ENCODE peak calls at places on chromosome 15, in six cellular contexts. One of them, this sample, is unnamed.

GRCh38 chr15:40343512-40343911 is 2.8 kb upstream of the CCDC9B start:
- DNase-seq in lower leg skin: no peak
- DNase-seq in adrenal gland: peak
- DNase-seq in GM12864: no peak
- DNase-seq in foreskin fibroblast: peak
- DNase-seq in WTC11: no peak
- DNase-seq in this sample: no peak

GRCh38 chr15:96207377-96208006 is 123.0 kb upstream of the NR2F2 start:
- DNase-seq in WTC11: no peak
- DNase-seq in foreskin fibroblast: no peak
- DNase-seq in GM12864: no peak
- DNase-seq in adrenal gland: no peak
- DNase-seq in lower leg skin: no peak
- DNase-seq in this sample: no peak

GRCh38 chr15:57694264-57694663 is 12.2 kb upstream of the POLR2M start:
- DNase-seq in adrenal gland: no peak
- DNase-seq in lower leg skin: no peak
- DNase-seq in foreskin fibroblast: peak
- DNase-seq in GM12864: no peak
- DNase-seq in WTC11: no peak
- DNase-seq in this sample: no peak

GRCh38 chr15:98703291-98703690 is 55.0 kb downstream of the IGF1R start:
- DNase-seq in foreskin fibroblast: no peak
- DNase-seq in adrenal gland: no peak
- DNase-seq in GM12864: no peak
- DNase-seq in lower leg skin: no peak
- DNase-seq in WTC11: no peak
- DNase-seq in this sample: no peak

GRCh38 chr15:72375846-72376581 is at the start of gene HEXA:
- DNase-seq in foreskin fibroblast: peak
- DNase-seq in lower leg skin: peak
- DNase-seq in adrenal gland: peak
- DNase-seq in WTC11: peak
- DNase-seq in GM12864: peak
- DNase-seq in this sample: peak

GRCh38 chr15:67544475-67544874 is 2.0 kb downstream of the MAP2K5 start:
- DNase-seq in adrenal gland: no peak
- DNase-seq in lower leg skin: no peak
- DNase-seq in foreskin fibroblast: no peak
- DNase-seq in GM12864: no peak
- DNase-seq in WTC11: no peak
- DNase-seq in this sample: no peak

GRCh38 chr15:43268111-43269105 is 1.7 kb upstream of the TGM5 start:
- DNase-seq in WTC11: peak
- DNase-seq in adrenal gland: peak
- DNase-seq in lower leg skin: no peak
- DNase-seq in foreskin fibroblast: no peak
- DNase-seq in GM12864: no peak
- DNase-seq in this sample: peak

GRCh38 chr15:52080031-52080430 is 32.5 kb downstream of the BCL2L10 start:
- DNase-seq in GM12864: no peak
- DNase-seq in lower leg skin: no peak
- DNase-seq in adrenal gland: no peak
- DNase-seq in foreskin fibroblast: no peak
- DNase-seq in WTC11: no peak
- DNase-seq in this sample: no peak

GRCh38 chr15:99105516-99106341 is 849 bp downstream of the SYNM start:
- DNase-seq in WTC11: peak
- DNase-seq in GM12864: no peak
- DNase-seq in lower leg skin: no peak
- DNase-seq in adrenal gland: peak
- DNase-seq in foreskin fibroblast: peak
- DNase-seq in this sample: no peak

GRCh38 chr15:87287156-87287555 is 969.4 kb downstream of the NTRK3 start:
- DNase-seq in adrenal gland: no peak
- DNase-seq in foreskin fibroblast: peak
- DNase-seq in GM12864: no peak
- DNase-seq in WTC11: no peak
- DNase-seq in lower leg skin: no peak
- DNase-seq in this sample: peak

GRCh38 chr15:98549003-98549402 is 99.3 kb upstream of the IGF1R start:
- DNase-seq in lower leg skin: no peak
- DNase-seq in GM12864: no peak
- DNase-seq in adrenal gland: no peak
- DNase-seq in foreskin fibroblast: no peak
- DNase-seq in WTC11: no peak
- DNase-seq in this sample: no peak

GRCh38 chr15:51286816-51287215 is 51.6 kb downstream of the CYP19A1 start:
- DNase-seq in WTC11: no peak
- DNase-seq in foreskin fibroblast: no peak
- DNase-seq in adrenal gland: no peak
- DNase-seq in lower leg skin: no peak
- DNase-seq in GM12864: no peak
- DNase-seq in this sample: no peak

GRCh38 chr15:27706300-27706699 is 392.8 kb downstream of the OCA2 start:
- DNase-seq in adrenal gland: no peak
- DNase-seq in foreskin fibroblast: no peak
- DNase-seq in GM12864: no peak
- DNase-seq in WTC11: no peak
- DNase-seq in lower leg skin: no peak
- DNase-seq in this sample: no peak

GRCh38 chr15:39834256-39834655 is 51.6 kb upstream of the FSIP1 start:
- DNase-seq in WTC11: no peak
- DNase-seq in adrenal gland: no peak
- DNase-seq in lower leg skin: no peak
- DNase-seq in foreskin fibroblast: peak
- DNase-seq in GM12864: no peak
- DNase-seq in this sample: no peak

GRCh38 chr15:68258684-68259083 is 18.9 kb upstream of the FEM1B start:
- DNase-seq in foreskin fibroblast: no peak
- DNase-seq in WTC11: no peak
- DNase-seq in lower leg skin: peak
- DNase-seq in adrenal gland: no peak
- DNase-seq in GM12864: no peak
- DNase-seq in this sample: no peak

GRCh38 chr15:99507016-99507731 is 58.6 kb upstream of the MEF2A start:
- DNase-seq in WTC11: no peak
- DNase-seq in adrenal gland: peak
- DNase-seq in foreskin fibroblast: peak
- DNase-seq in GM12864: no peak
- DNase-seq in lower leg skin: no peak
- DNase-seq in this sample: peak

GRCh38 chr15:81277851-81278250 is 46.1 kb downstream of the STARD5 start:
- DNase-seq in adrenal gland: no peak
- DNase-seq in foreskin fibroblast: no peak
- DNase-seq in GM12864: no peak
- DNase-seq in WTC11: no peak
- DNase-seq in lower leg skin: no peak
- DNase-seq in this sample: no peak

GRCh38 chr15:64749999-64750657 is 25.3 kb downstream of the RBPMS2 start:
- DNase-seq in foreskin fibroblast: peak
- DNase-seq in WTC11: peak
- DNase-seq in lower leg skin: no peak
- DNase-seq in adrenal gland: no peak
- DNase-seq in GM12864: no peak
- DNase-seq in this sample: no peak

GRCh38 chr15:31483053-31483923 is 156.7 kb downstream of the KLF13 start:
- DNase-seq in adrenal gland: peak
- DNase-seq in GM12864: no peak
- DNase-seq in foreskin fibroblast: no peak
- DNase-seq in WTC11: peak
- DNase-seq in lower leg skin: no peak
- DNase-seq in this sample: no peak

GRCh38 chr15:43901485-43901884 is 74.7 kb downstream of the WDR76 start:
- DNase-seq in GM12864: no peak
- DNase-seq in adrenal gland: no peak
- DNase-seq in foreskin fibroblast: peak
- DNase-seq in WTC11: no peak
- DNase-seq in lower leg skin: no peak
- DNase-seq in this sample: no peak

GRCh38 chr15:51267047-51267713 is 71.2 kb downstream of the CYP19A1 start:
- DNase-seq in adrenal gland: no peak
- DNase-seq in GM12864: no peak
- DNase-seq in lower leg skin: no peak
- DNase-seq in WTC11: peak
- DNase-seq in foreskin fibroblast: no peak
- DNase-seq in this sample: no peak

GRCh38 chr15:63600646-63601025 is 3.4 kb downstream of the FBXL22 start:
- DNase-seq in lower leg skin: peak
- DNase-seq in adrenal gland: peak
- DNase-seq in GM12864: peak
- DNase-seq in foreskin fibroblast: peak
- DNase-seq in WTC11: peak
- DNase-seq in this sample: peak
- TF ChIP-seq CTCF in lower leg skin: no peak
- TF ChIP-seq CTCF in adrenal gland: no peak
- TF ChIP-seq CTCF in GM12864: no peak
- TF ChIP-seq CTCF in foreskin fibroblast: no peak
- TF ChIP-seq CTCF in WTC11: no peak
- TF ChIP-seq CTCF in this sample: no peak

GRCh38 chr15:77984446-77984861 is 93.1 kb downstream of the TBC1D2B start:
- DNase-seq in adrenal gland: peak
- DNase-seq in GM12864: no peak
- DNase-seq in lower leg skin: no peak
- DNase-seq in WTC11: no peak
- DNase-seq in foreskin fibroblast: no peak
- DNase-seq in this sample: no peak

GRCh38 chr15:77983708-77984445 is 93.6 kb downstream of the TBC1D2B start:
- DNase-seq in GM12864: no peak
- DNase-seq in foreskin fibroblast: no peak
- DNase-seq in adrenal gland: peak
- DNase-seq in lower leg skin: no peak
- DNase-seq in WTC11: no peak
- DNase-seq in this sample: no peak

GRCh38 chr15:77982127-77982490 is 95.4 kb downstream of the TBC1D2B start:
- DNase-seq in foreskin fibroblast: no peak
- DNase-seq in adrenal gland: peak
- DNase-seq in GM12864: no peak
- DNase-seq in lower leg skin: no peak
- DNase-seq in WTC11: no peak
- DNase-seq in this sample: no peak

GRCh38 chr15:77981281-77982126 is 96.0 kb downstream of the TBC1D2B start:
- DNase-seq in lower leg skin: no peak
- DNase-seq in WTC11: no peak
- DNase-seq in GM12864: no peak
- DNase-seq in foreskin fibroblast: no peak
- DNase-seq in adrenal gland: peak
- DNase-seq in this sample: no peak

GRCh38 chr15:77983091-77983707 is 94.3 kb downstream of the TBC1D2B start:
- DNase-seq in adrenal gland: peak
- DNase-seq in lower leg skin: no peak
- DNase-seq in GM12864: no peak
- DNase-seq in WTC11: no peak
- DNase-seq in foreskin fibroblast: no peak
- DNase-seq in this sample: no peak
- TF ChIP-seq CTCF in adrenal gland: no peak
- TF ChIP-seq CTCF in lower leg skin: no peak
- TF ChIP-seq CTCF in GM12864: no peak
- TF ChIP-seq CTCF in WTC11: no peak
- TF ChIP-seq CTCF in foreskin fibroblast: no peak
- TF ChIP-seq CTCF in this sample: no peak

DNA sequence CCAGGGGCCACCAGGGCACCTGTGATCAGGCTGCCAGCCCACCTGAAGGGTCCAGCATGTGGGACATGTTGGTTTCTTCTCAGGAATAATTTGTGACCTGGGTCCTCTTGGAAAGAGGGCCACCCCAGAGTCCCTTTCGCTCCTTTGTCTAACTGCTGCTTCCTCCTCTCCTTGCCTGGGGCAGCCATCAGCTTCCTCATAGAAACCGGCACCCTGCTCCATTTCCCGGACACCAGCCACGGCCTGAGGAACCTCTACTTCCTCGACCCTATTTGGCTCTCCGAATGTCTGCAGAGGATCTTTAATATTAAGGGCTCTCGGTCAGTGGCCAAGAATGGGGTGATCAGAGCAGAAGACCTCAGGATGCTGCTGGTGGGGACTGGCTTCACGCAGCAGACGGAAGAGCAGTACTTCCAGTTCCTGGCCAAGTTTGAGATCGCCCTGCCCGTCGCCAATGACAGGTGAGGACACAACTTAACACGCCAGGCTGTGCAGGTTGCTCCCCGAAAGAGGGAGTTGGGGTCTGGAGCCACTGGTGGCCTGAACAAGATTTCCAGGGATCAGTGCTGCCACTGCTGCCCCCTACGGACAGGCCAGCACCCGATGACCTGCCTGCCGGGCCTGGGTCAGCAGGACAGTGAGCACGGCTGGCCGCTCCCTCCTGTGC is 109.7 kb downstream of the LRRK1 start:
- DNase-seq in foreskin fibroblast: no peak
- DNase-seq in WTC11: peak
- DNase-seq in lower leg skin: no peak
- DNase-seq in GM12864: no peak
- DNase-seq in adrenal gland: peak
- DNase-seq in this sample: no peak
- TF ChIP-seq CTCF in foreskin fibroblast: no peak
- TF ChIP-seq CTCF in WTC11: no peak
- TF ChIP-seq CTCF in lower leg skin: no peak
- TF ChIP-seq CTCF in GM12864: no peak
- TF ChIP-seq CTCF in adrenal gland: no peak
- TF ChIP-seq CTCF in this sample: no peak

GRCh38 chr15:80052597-80053304 is 6.7 kb upstream of the ZFAND6 start:
- DNase-seq in GM12864: no peak
- DNase-seq in lower leg skin: no peak
- DNase-seq in WTC11: no peak
- DNase-seq in foreskin fibroblast: no peak
- DNase-seq in adrenal gland: no peak
- DNase-seq in this sample: no peak
- TF ChIP-seq CTCF in GM12864: no peak
- TF ChIP-seq CTCF in lower leg skin: no peak
- TF ChIP-seq CTCF in WTC11: no peak
- TF ChIP-seq CTCF in foreskin fibroblast: no peak
- TF ChIP-seq CTCF in adrenal gland: no peak
- TF ChIP-seq CTCF in this sample: no peak

GRCh38 chr15:50241684-50242450 is 23.7 kb downstream of the HDC start:
- DNase-seq in lower leg skin: no peak
- DNase-seq in GM12864: no peak
- DNase-seq in WTC11: no peak
- DNase-seq in adrenal gland: no peak
- DNase-seq in foreskin fibroblast: peak
- DNase-seq in this sample: no peak
- TF ChIP-seq CTCF in lower leg skin: no peak
- TF ChIP-seq CTCF in GM12864: no peak
- TF ChIP-seq CTCF in WTC11: no peak
- TF ChIP-seq CTCF in adrenal gland: no peak
- TF ChIP-seq CTCF in foreskin fibroblast: no peak
- TF ChIP-seq CTCF in this sample: no peak

GRCh38 chr15:78907577-78907976 is 34.9 kb downstream of the MORF4L1 start:
- DNase-seq in adrenal gland: no peak
- DNase-seq in GM12864: no peak
- DNase-seq in foreskin fibroblast: no peak
- DNase-seq in WTC11: peak
- DNase-seq in lower leg skin: no peak
- DNase-seq in this sample: no peak
- TF ChIP-seq CTCF in adrenal gland: no peak
- TF ChIP-seq CTCF in GM12864: peak
- TF ChIP-seq CTCF in foreskin fibroblast: peak
- TF ChIP-seq CTCF in WTC11: no peak
- TF ChIP-seq CTCF in lower leg skin: no peak
- TF ChIP-seq CTCF in this sample: peak

This sample was measured in astrocyte of the cerebellum.